ENCODE peak calls at places on chromosomes 4 and X, in six cellular contexts. G is dermis microvascular lymphatic vessel endothelial cell; R is uterus; Q is endothelial cell; E is A172; T is stimulated activated CD4-positive, alpha-beta T cell treated with anti-CD3 and anti-CD28 coated beads, Interleukin-1b, Interleukin-23, amount 100 ng/mL, for 4 hours. U is an unnamed sample.

GRCh38 chr4:74166823-74167222 is 8.9 kb downstream of the MTHFD2L start:
- DNase-seq in T (no peak), R (no peak), G (no peak), E (no peak), Q (no peak), U (no peak)

GRCh38 chr4:101357751-101358150 is 10.4 kb upstream of the PPP3CA start:
- DNase-seq in R (no peak), T (no peak), E (peak), Q (no peak), G (peak), U (no peak)

GRCh38 chr4:153634737-153635353 is 49.2 kb upstream of the TLR2 start:
- DNase-seq in Q (no peak), R (no peak), T (no peak), E (no peak), G (peak), U (no peak)

GRCh38 chr4:180578175-180578574 is 1665.0 kb upstream of the TENM3 start:
- DNase-seq in Q (no peak), E (no peak), R (no peak), G (no peak), T (no peak), U (no peak)

GRCh38 chr4:73619351-73619750 is 885 bp downstream of the RASSF6 start:
- DNase-seq in Q (no peak), G (no peak), E (no peak), R (no peak), T (no peak), U (no peak)

GRCh38 chrX:19827088-19827487 is 60.3 kb downstream of the SH3KBP1 start:
- DNase-seq in T (no peak), Q (no peak), E (no peak), R (no peak), G (peak), U (no peak)

GRCh38 chrX:136754641-136755040 is 26.1 kb downstream of the ARHGEF6 start:
- DNase-seq in Q (no peak), G (no peak), T (no peak), R (no peak), E (no peak), U (no peak)

GRCh38 chr4:150250998-150251651 is 172.9 kb downstream of the DCLK2 start:
- DNase-seq in R (no peak), G (no peak), E (no peak), T (no peak), Q (no peak), U (no peak)

GRCh38 chr4:6526696-6527095 is 48.3 kb upstream of the MAN2B2 start:
- DNase-seq in T (no peak), R (no peak), E (no peak), G (no peak), Q (no peak), U (no peak)

GRCh38 chr4:117156806-117157205 is 71.4 kb upstream of the TRAM1L1 start:
- DNase-seq in G (no peak), T (no peak), E (no peak), R (no peak), Q (no peak), U (no peak)

GRCh38 chr4:54882616-54883015 is 224.9 kb downstream of the KIT start:
- DNase-seq in T (no peak), R (no peak), G (no peak), E (no peak), Q (no peak), U (no peak)

GRCh38 chr4:153499005-153499404 is 32.8 kb downstream of the TMEM131L start:
- DNase-seq in G (no peak), E (no peak), T (no peak), R (no peak), Q (no peak), U (no peak)

GRCh38 chr4:21915761-21916160 is 32.8 kb downstream of the KCNIP4 start:
- DNase-seq in T (no peak), Q (no peak), E (no peak), G (no peak), R (no peak), U (no peak)

GRCh38 chr4:3721627-3722026 is 44.6 kb upstream of the ADRA2C start:
- DNase-seq in T (no peak), E (no peak), R (no peak), G (no peak), Q (no peak), U (no peak)

GRCh38 chr4:110119347-110119746 is 79.1 kb downstream of the ELOVL6 start:
- DNase-seq in E (no peak), Q (no peak), T (no peak), R (no peak), G (peak), U (no peak)

GRCh38 chr4:16464651-16465050 is 238.4 kb upstream of the TAPT1 start:
- DNase-seq in Q (no peak), G (no peak), T (no peak), E (no peak), R (no peak), U (no peak)

GRCh38 chr4:77175201-77175610 is 18.2 kb downstream of the CCNG2 start:
- DNase-seq in E (no peak), T (no peak), R (no peak), Q (no peak), G (no peak), U (no peak)

GRCh38 chr4:22876281-22876680 is 183.5 kb downstream of the GBA3 start:
- DNase-seq in G (no peak), Q (no peak), R (no peak), T (no peak), E (no peak), U (no peak)

GRCh38 chr4:156362581-156362980 is 408.9 kb upstream of the CTSO start:
- DNase-seq in E (no peak), T (no peak), R (no peak), G (no peak), Q (no peak), U (no peak)

GRCh38 chr4:148184922-148185321 is 257.3 kb downstream of the NR3C2 start:
- DNase-seq in Q (no peak), T (no peak), R (no peak), G (no peak), E (no peak), U (no peak)

GRCh38 chrX:136847874-136848273 is 32.7 kb downstream of the RBMX start:
- DNase-seq in Q (no peak), E (no peak), T (no peak), R (no peak), G (no peak), U (no peak)

GRCh38 chr4:8616831-8617230 is 24.3 kb downstream of the CPZ start:
- DNase-seq in G (no peak), Q (no peak), E (no peak), T (no peak), R (no peak), U (no peak)

GRCh38 chr4:37685211-37685725 is 908 bp downstream of the RELL1 start:
- DNase-seq in E (peak), T (no peak), G (no peak), R (peak), Q (no peak), U (no peak)

GRCh38 chrX:16666541-16666940 is 16.6 kb downstream of the S100G start:
- DNase-seq in E (peak), R (no peak), G (peak), Q (no peak), T (no peak), U (no peak)

GRCh38 chr4:82519072-82519471 is 42.7 kb downstream of the TMEM150C start:
- DNase-seq in G (peak), Q (no peak), T (no peak), E (peak), R (no peak), U (no peak)

GRCh38 chr4:172480471-172480870 is 667.3 kb downstream of the GALNTL6 start:
- DNase-seq in G (no peak), E (peak), Q (no peak), T (no peak), R (no peak), U (no peak)

GRCh38 chr4:140326395-140326993 is 47.0 kb upstream of the SCOC start:
- DNase-seq in E (peak), Q (peak), G (peak), T (no peak), R (peak), U (no peak)

GRCh38 chr4:53121304-53121865 is 244.5 kb downstream of the SCFD2 start:
- DNase-seq in E (no peak), R (no peak), T (no peak), G (peak), Q (no peak), U (no peak)

GRCh38 chr4:16082424-16083216 is 1.2 kb downstream of the PROM1 start:
- DNase-seq in G (peak), R (no peak), E (no peak), T (peak), Q (peak), U (peak)

GRCh38 chr4:6032249-6033244 is 14.3 kb upstream of the C4orf50 start:
- DNase-seq in R (no peak), G (no peak), T (no peak), Q (no peak), E (peak), U (no peak)

GRCh38 chr4:79514637-79515320 is 106.8 kb upstream of the GK2 start:
- DNase-seq in G (no peak), R (no peak), E (no peak), T (no peak), Q (no peak), U (no peak)

GRCh38 chr4:53136954-53137353 is 228.9 kb downstream of the SCFD2 start:
- DNase-seq in R (no peak), Q (no peak), T (no peak), G (no peak), E (no peak), U (no peak)

GRCh38 chrX:39874202-39874816 is 223.4 kb downstream of the BCOR start:
- DNase-seq in R (no peak), G (no peak), T (peak), Q (no peak), E (no peak), U (no peak)